ENCODE peak calls at places on chromosomes 13 and 19, in four cellular contexts. C, D, N and K are unnamed samples. For H3K4me1, the result is how much of the 10 kb centered on the place peaks cover.

GRCh38 chr13:26325876-26326275 is 71.9 kb downstream of the CDK8 start:
- DNase-seq in D (no peak), N (no peak), C (no peak), K (no peak)

GRCh38 chr19:33194884-33195710 is 967 bp downstream of the LRP3 start:
- DNase-seq in D (peak), C (peak), N (peak), K (peak)

GRCh38 chr13:75904012-75904411 is 267.9 kb downstream of the LMO7 start:
- DNase-seq in D (no peak), N (no peak), C (no peak), K (no peak)

GRCh38 chr19:32688315-32688714 is 3.3 kb upstream of the NUDT19 start:
- DNase-seq in C (no peak), D (no peak), N (no peak), K (no peak)

GRCh38 chr13:95301947-95302386 is 716 bp upstream of the ABCC4 start:
- DNase-seq in C (peak), N (no peak), D (no peak), K (no peak)

GRCh38 chr13:109412232-109412935 is 374.0 kb downstream of the IRS2 start:
- DNase-seq in D (peak), N (peak), C (peak), K (peak)

GRCh38 chr13:71968025-71968424 is 101.0 kb upstream of the DACH1 start:
- DNase-seq in N (no peak), D (peak), C (no peak), K (no peak)

GRCh38 chr13:27141746-27142145 is 29.9 kb downstream of the USP12 start:
- DNase-seq in D (no peak), C (no peak), N (no peak), K (no peak)

GRCh38 chr19:35777411-35777841 is 2.1 kb downstream of the ARHGAP33 start:
- DNase-seq in D (peak), C (no peak), N (no peak), K (no peak)

GRCh38 chr13:96967248-96967745 is 27.0 kb downstream of the OXGR1 start:
- DNase-seq in C (no peak), N (no peak), D (peak), K (no peak)

GRCh38 chr13:33971305-33971819 is 153.4 kb downstream of the RFC3 start:
- DNase-seq in N (no peak), C (no peak), D (no peak), K (no peak)

GRCh38 chr13:84896128-84896527 is 903.1 kb downstream of the SLITRK6 start:
- DNase-seq in D (peak), C (peak), N (peak), K (peak)

GRCh38 chr13:36332986-36333385 is 13.2 kb downstream of the SPART start:
- DNase-seq in C (peak), N (no peak), D (no peak), K (no peak)

GRCh38 chr13:79108914-79109643 is 297.0 kb downstream of the RBM26 start:
- DNase-seq in C (no peak), D (no peak), N (no peak), K (no peak)

GRCh38 chr19:50728084-50728737 is 5.0 kb downstream of the CLEC11A start:
- DNase-seq in N (peak), D (peak), C (peak), K (peak)

GRCh38 chr13:65724261-65724660 is 1505.9 kb downstream of the PCDH9 start:
- DNase-seq in N (no peak), C (peak), D (no peak), K (no peak)

GRCh38 chr19:35013820-35014754 is 14.0 kb downstream of the GRAMD1A start:
- DNase-seq in C (no peak), D (no peak), N (no peak), K (no peak)

GRCh38 chr19:3186377-3186688 is 603 bp downstream of the NCLN start:
- DNase-seq in D (peak), N (no peak), C (no peak), K (no peak)

DNA sequence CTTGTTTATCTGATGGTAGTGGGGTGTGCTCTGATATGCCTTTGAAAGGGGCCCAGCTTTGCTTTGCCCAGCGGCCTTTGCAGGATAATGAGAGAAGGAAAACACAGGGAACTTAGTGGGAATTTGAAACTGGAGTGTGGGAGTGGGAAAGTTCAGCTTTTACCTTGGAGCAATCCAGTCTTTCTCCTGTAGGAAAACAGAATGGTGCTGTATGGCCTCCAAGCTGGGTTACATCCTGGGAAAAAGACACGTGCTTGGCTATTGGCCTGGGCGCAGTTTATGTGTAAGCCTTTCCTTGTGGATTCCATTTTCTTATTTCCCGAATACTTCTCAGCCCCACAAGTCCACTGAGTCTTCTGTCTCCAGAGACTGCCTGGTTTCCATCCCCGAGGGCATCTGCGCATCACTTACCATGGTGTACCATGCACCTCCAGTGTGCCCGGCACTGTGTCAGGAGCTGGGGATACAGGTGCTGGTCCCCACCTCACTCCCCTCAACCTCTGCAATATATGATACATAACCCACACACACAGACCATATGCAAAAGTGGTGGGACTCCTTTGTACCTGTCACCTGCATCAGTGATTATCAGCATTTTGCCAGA is 31.5 kb downstream of the ACTN4 start:
- DNase-seq in N (no peak), D (no peak), C (no peak), K (no peak)
- H3K4me1 ChIP-seq in N (half or more), D (under half), C (half or more), K (under half)

GRCh38 chr19:54415901-54416621 is 797 bp downstream of the TTYH1 start:
- DNase-seq in D (peak), N (no peak), C (no peak), K (no peak)
- H3K4me3 ChIP-seq in D (no peak), N (no peak), C (no peak), K (no peak)

GRCh38 chr13:107413005-107413404 is 802.3 kb downstream of the LIG4 start:
- DNase-seq in D (no peak), C (no peak), N (no peak), K (no peak)

GRCh38 chr13:107407074-107407473 is 808.3 kb downstream of the LIG4 start:
- DNase-seq in N (no peak), D (no peak), C (no peak), K (no peak)
- TF ChIP-seq CTCF in N (no peak), D (no peak), C (no peak), K (no peak)

DNA sequence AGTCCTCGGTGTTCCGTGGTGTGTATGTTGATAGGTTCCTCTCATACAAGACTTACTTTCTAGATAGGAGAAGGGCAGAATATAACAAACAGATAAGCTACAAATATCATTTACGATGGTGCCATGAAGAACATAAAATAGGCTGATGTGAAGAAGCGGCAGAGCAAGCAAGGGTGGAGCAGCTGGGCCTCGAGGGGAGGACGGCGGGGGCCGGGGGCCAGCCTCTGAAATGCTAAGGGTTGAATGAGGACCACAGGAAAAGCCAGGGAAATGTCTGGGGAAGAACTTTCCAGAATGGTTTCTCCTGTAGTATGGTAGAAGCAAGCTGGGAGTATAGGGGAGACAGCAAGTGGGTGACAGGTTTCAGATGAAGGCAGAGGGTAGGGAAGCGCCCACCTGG is 529.5 kb downstream of the LIG4 start:
- DNase-seq in D (no peak), N (no peak), C (no peak), K (no peak)
- H3K4me1 ChIP-seq in D (under half), N (under half), C (under half), K (under half)

GRCh38 chr13:60433505-60433904 is 36.5 kb downstream of the TDRD3 start:
- DNase-seq in C (peak), N (no peak), D (no peak), K (no peak)
- H3K4me3 ChIP-seq in C (no peak), N (no peak), D (no peak), K (no peak)

GRCh38 chr13:24304620-24305019 is 4.8 kb upstream of the C1QTNF9 start:
- DNase-seq in N (no peak), C (no peak), D (no peak), K (no peak)
- TF ChIP-seq CTCF in N (no peak), C (no peak), D (no peak), K (no peak)

GRCh38 chr19:14370169-14370998 is 10.9 kb upstream of the ADGRE5 start:
- DNase-seq in N (no peak), D (no peak), C (no peak), K (no peak)

GRCh38 chr19:14371321-14371821 is 9.9 kb upstream of the ADGRE5 start:
- DNase-seq in C (no peak), N (no peak), D (no peak), K (no peak)

GRCh38 chr19:14367016-14367415 is 14.2 kb upstream of the ADGRE5 start:
- DNase-seq in D (no peak), N (no peak), C (no peak), K (no peak)

GRCh38 chr19:14368011-14368513 is 13.2 kb upstream of the ADGRE5 start:
- DNase-seq in D (no peak), N (no peak), C (no peak), K (no peak)

GRCh38 chr19:14369399-14370168 is 11.7 kb upstream of the ADGRE5 start:
- DNase-seq in N (no peak), C (peak), D (no peak), K (no peak)
- H3K4me1 ChIP-seq in N (under half), C (under half), D (under half), K (under half)

DNA sequence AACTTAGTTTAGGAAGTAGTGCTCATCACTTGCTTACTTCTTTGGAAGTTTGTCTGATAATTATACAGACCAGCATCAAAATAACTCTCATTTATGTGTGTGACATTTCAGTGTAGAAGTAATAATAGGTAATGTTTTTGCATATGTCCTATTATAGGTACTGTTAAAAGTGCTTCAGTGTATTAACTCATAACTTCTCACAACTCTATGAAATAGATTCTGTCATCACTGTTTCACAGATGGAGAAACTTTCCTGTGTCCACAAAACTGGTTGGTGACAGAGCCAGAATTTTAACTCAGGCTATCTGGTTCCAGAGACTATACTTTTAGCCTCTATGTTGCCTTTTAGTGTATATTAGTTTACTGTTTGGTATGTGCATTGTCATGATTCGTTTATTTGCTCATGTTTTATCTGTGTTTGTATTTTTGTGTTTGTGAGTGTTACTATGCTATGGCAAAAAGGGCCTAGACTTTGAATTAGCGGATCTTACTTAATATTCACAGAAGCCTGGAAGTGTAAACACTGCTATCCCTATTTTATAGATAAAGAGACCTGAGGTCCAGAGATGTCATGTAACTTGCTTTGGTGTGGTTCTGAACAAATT is 12.7 kb downstream of the LPAR6 start:
- DNase-seq in C (no peak), D (no peak), N (no peak), K (no peak)
- H3K4me3 ChIP-seq in C (no peak), D (no peak), N (no peak), K (no peak)

GRCh38 chr19:18231775-18232174 is 5.5 kb upstream of the PDE4C start:
- DNase-seq in D (peak), N (no peak), C (no peak), K (no peak)

GRCh38 chr19:18234194-18234593 is 8.0 kb upstream of the PDE4C start:
- DNase-seq in N (no peak), C (no peak), D (no peak), K (no peak)

GRCh38 chr19:18230941-18231734 is 4.9 kb upstream of the PDE4C start:
- DNase-seq in D (peak), N (no peak), C (no peak), K (no peak)

GRCh38 chr19:18233224-18233825 is 7.1 kb upstream of the PDE4C start:
- DNase-seq in C (peak), N (peak), D (peak), K (peak)

GRCh38 chr19:18232540-18233223 is 6.4 kb upstream of the PDE4C start:
- DNase-seq in N (no peak), D (peak), C (no peak), K (no peak)
- TF ChIP-seq CTCF in N (no peak), D (peak), C (no peak), K (no peak)